ENCODE peak calls at places on chromosomes 13 and 19, in four cellular contexts. One of them, this sample, is unnamed.

GRCh38 chr13:34816543-34816942 is 125.5 kb upstream of the NBEA start:
- DNase-seq in nucleus accumbens: no peak
- DNase-seq in NCI-H1417: no peak
- DNase-seq in H1: no peak
- DNase-seq in this sample: no peak

GRCh38 chr19:29966594-29967249 is 24.7 kb downstream of the URI1 start:
- DNase-seq in nucleus accumbens: no peak
- DNase-seq in NCI-H1417: no peak
- DNase-seq in H1: no peak
- DNase-seq in this sample: no peak

GRCh38 chr13:35857769-35858168 is 273.4 kb downstream of the DCLK1 start:
- DNase-seq in H1: peak
- DNase-seq in NCI-H1417: no peak
- DNase-seq in nucleus accumbens: no peak
- DNase-seq in this sample: no peak

GRCh38 chr13:68745517-68745916 is 1362.1 kb upstream of the ATXN8OS start:
- DNase-seq in NCI-H1417: peak
- DNase-seq in H1: no peak
- DNase-seq in nucleus accumbens: no peak
- DNase-seq in this sample: no peak

GRCh38 chr13:76890036-76890435 is 3.8 kb upstream of the KCTD12 start:
- DNase-seq in H1: no peak
- DNase-seq in NCI-H1417: no peak
- DNase-seq in nucleus accumbens: no peak
- DNase-seq in this sample: no peak

GRCh38 chr13:99981115-99982020 is at the start of gene ZIC2:
- DNase-seq in H1: peak
- DNase-seq in NCI-H1417: peak
- DNase-seq in nucleus accumbens: no peak
- DNase-seq in this sample: peak

GRCh38 chr19:4597975-4598671 is 38.6 kb upstream of the SEMA6B start:
- DNase-seq in nucleus accumbens: no peak
- DNase-seq in NCI-H1417: peak
- DNase-seq in H1: peak
- DNase-seq in this sample: no peak

GRCh38 chr13:100483836-100484381 is 104.7 kb downstream of the GGACT start:
- DNase-seq in nucleus accumbens: no peak
- DNase-seq in NCI-H1417: peak
- DNase-seq in H1: no peak
- DNase-seq in this sample: no peak

GRCh38 chr19:33376423-33376822 is 2.9 kb downstream of the CEBPG start:
- DNase-seq in nucleus accumbens: no peak
- DNase-seq in NCI-H1417: no peak
- DNase-seq in H1: no peak
- DNase-seq in this sample: no peak

GRCh38 chr13:24032252-24032651 is 128.3 kb upstream of the SPATA13 start:
- DNase-seq in H1: no peak
- DNase-seq in NCI-H1417: no peak
- DNase-seq in nucleus accumbens: no peak
- DNase-seq in this sample: no peak

GRCh38 chr13:25963681-25964080 is 88.1 kb downstream of the SHISA2 start:
- DNase-seq in H1: no peak
- DNase-seq in nucleus accumbens: no peak
- DNase-seq in NCI-H1417: peak
- DNase-seq in this sample: no peak

This sample was measured in osteocyte.